ENCODE peak calls at places on chromosomes 2 and 18, in seven cellular contexts. O is ovary, E is GM12878, S is gastrocnemius medialis, P is transverse colon, A is tibial nerve, C is uterus. Y is an unnamed sample.

GRCh38 chr18:43312891-43313290 is 35.6 kb upstream of the SYT4 start:
- DNase-seq in O (no peak), E (no peak), S (no peak), P (no peak), A (no peak), C (no peak), Y (no peak)

GRCh38 chr2:178512491-178512890 is 32.2 kb downstream of the PLEKHA3 start:
- DNase-seq in O (no peak), E (no peak), S (no peak), P (no peak), A (no peak), C (no peak), Y (no peak)

GRCh38 chr18:66682855-66683322 is 79.0 kb upstream of the CDH19 start:
- DNase-seq in O (no peak), E (no peak), S (no peak), P (no peak), A (peak), C (no peak), Y (no peak)

GRCh38 chr2:120780402-120780801 is 44.7 kb downstream of the GLI2 start:
- DNase-seq in O (no peak), E (no peak), S (no peak), P (no peak), A (no peak), C (no peak), Y (no peak)

GRCh38 chr2:95073856-95074662 is 47.5 kb downstream of the MRPS5 start:
- DNase-seq in O (no peak), E (no peak), S (no peak), P (no peak), A (no peak), C (no peak), Y (no peak)

GRCh38 chr18:31610841-31611240 is 19.2 kb downstream of the TTR start:
- DNase-seq in O (no peak), E (no peak), S (no peak), P (peak), A (no peak), C (no peak), Y (no peak)

GRCh38 chr2:176106636-176107539 is at the start of gene HOXD11:
- DNase-seq in O (no peak), E (no peak), S (no peak), P (peak), A (peak), C (peak), Y (no peak)

GRCh38 chr2:121104721-121105141 is 180.3 kb downstream of the TFCP2L1 start:
- DNase-seq in O (no peak), E (no peak), S (no peak), P (no peak), A (no peak), C (no peak), Y (no peak)

GRCh38 chr18:4797286-4797685 is 342.2 kb upstream of the DLGAP1 start:
- DNase-seq in O (no peak), E (no peak), S (no peak), P (no peak), A (no peak), C (no peak), Y (no peak)

GRCh38 chr2:71843391-71843850 is 304.2 kb downstream of the CYP26B1 start:
- DNase-seq in O (no peak), E (no peak), S (no peak), P (no peak), A (no peak), C (no peak), Y (no peak)

GRCh38 chr18:79784965-79785770 is 12.6 kb upstream of the KCNG2 start:
- DNase-seq in O (no peak), E (no peak), S (no peak), P (no peak), A (no peak), C (no peak), Y (peak)

GRCh38 chr2:185279999-185280398 is 458.6 kb upstream of the FSIP2 start:
- DNase-seq in O (no peak), E (no peak), S (no peak), P (no peak), A (no peak), C (no peak), Y (no peak)

GRCh38 chr2:164981217-164981990 is 26.1 kb upstream of the SLC38A11 start:
- DNase-seq in O (no peak), E (no peak), S (no peak), P (no peak), A (no peak), C (no peak), Y (no peak)
- TF ChIP-seq CTCF in O (no peak), E (no peak), S (no peak), P (no peak), A (no peak), C (no peak), Y (no peak)

GRCh38 chr2:46067501-46068292 is 229.5 kb upstream of the EPAS1 start:
- DNase-seq in O (no peak), E (no peak), S (no peak), P (no peak), A (no peak), C (no peak), Y (no peak)
- H3K4me3 ChIP-seq in O (no peak), E (no peak), S (no peak), P (no peak), A (no peak), C (no peak), Y (no peak)

GRCh38 chr18:41949206-41949920 is 5.7 kb upstream of the PIK3C3 start:
- DNase-seq in O (no peak), E (no peak), S (no peak), P (no peak), A (no peak), C (no peak), Y (no peak)

GRCh38 chr18:41955688-41956087 is 654 bp downstream of the PIK3C3 start:
- DNase-seq in O (no peak), E (no peak), S (no peak), P (no peak), A (no peak), C (no peak), Y (no peak)

GRCh38 chr18:41959045-41959444 is 4.0 kb downstream of the PIK3C3 start:
- DNase-seq in O (no peak), E (no peak), S (no peak), P (no peak), A (no peak), C (no peak), Y (no peak)

DNA sequence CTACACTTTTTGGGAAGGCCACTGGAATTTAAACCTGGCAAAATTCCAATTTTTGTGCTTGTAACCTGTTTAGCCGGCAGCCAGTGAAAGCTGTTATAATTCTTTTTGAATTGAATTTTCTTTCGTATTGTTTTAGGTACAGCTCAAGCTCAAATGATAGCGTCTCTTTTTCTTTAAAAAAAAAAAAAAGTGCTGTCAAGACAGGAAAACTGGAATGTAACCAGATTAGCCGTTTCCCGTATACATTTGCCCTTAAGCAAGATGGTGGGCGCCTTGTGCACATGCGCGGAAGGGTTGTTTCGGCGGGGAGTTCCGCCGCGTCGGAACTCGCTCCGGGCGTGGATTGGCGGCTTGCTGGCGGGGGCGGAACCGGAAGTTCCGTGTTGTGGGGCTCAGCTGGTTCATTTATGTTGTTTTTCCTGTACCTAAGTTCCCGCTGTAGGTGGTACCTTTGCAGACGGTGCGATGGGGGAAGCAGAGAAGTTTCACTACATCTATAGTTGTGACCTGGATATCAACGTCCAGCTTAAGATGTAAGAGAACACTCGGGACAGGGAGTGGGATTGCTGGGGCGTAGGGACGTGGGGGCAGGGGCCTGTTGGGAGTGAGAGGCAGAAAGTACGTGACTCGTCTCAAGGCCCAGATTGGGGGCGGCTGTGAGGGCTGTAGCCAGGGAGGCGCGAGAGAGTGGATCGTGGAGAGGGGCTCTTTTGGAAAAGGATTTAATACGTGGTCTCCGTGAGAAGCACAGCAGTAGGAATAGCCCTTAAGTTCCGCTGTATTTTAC is at the start of gene PIK3C3:
- DNase-seq in O (peak), E (peak), S (peak), P (peak), A (peak), C (peak), Y (peak)
- TF ChIP-seq POLR2A in O (no peak), E (peak), S (peak), P (peak), A (no peak), C (no peak), Y (no peak)

GRCh38 chr2:112579280-112579679 is 5.1 kb upstream of the CHCHD5 start:
- DNase-seq in O (no peak), E (no peak), S (no peak), P (no peak), A (no peak), C (no peak), Y (no peak)
- TF ChIP-seq CTCF in O (no peak), E (no peak), S (no peak), P (no peak), A (no peak), C (no peak), Y (no peak)

GRCh38 chr2:171531836-171532450 is 9.7 kb downstream of the CYBRD1 start:
- DNase-seq in O (no peak), E (no peak), S (no peak), P (no peak), A (no peak), C (no peak), Y (no peak)
- H3K4me3 ChIP-seq in O (no peak), E (peak), S (no peak), P (no peak), A (no peak), C (no peak), Y (no peak)

GRCh38 chr2:206092297-206092696 is 6.3 kb upstream of the INO80D start:
- DNase-seq in O (no peak), E (no peak), S (no peak), P (no peak), A (no peak), C (no peak), Y (no peak)

GRCh38 chr2:206098471-206098870 is 12.5 kb upstream of the INO80D start:
- DNase-seq in O (no peak), E (no peak), S (no peak), P (no peak), A (no peak), C (no peak), Y (no peak)

GRCh38 chr2:206096876-206097275 is 10.9 kb upstream of the INO80D start:
- DNase-seq in O (no peak), E (no peak), S (no peak), P (no peak), A (no peak), C (no peak), Y (no peak)

DNA sequence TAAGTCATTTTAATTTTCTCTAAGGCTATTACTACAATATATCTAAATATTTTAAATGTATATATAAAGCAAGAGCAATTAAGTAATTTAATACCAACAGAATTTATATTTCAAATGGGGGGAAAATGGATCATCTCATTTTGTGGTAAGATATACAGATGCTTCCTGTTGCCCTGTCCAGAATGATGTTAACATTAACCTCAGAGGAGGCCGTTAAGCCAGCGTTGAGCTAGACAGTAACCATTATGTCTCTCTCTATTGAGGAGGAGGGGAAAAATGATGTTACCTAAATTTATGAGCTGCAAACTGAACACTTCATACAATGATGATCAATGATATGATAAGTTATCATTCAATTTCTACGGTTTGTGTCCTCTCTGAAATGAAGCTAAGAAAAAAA is 10.0 kb upstream of the INO80D start:
- DNase-seq in O (no peak), E (no peak), S (no peak), P (no peak), A (no peak), C (no peak), Y (no peak)
- TF ChIP-seq POLR2A in O (no peak), E (no peak), S (no peak), P (no peak), A (no peak), C (no peak), Y (no peak)

Y was measured in suprapubic skin.